ENCODE peak calls at places on chromosome 11, in seven cellular contexts. X is A549; B is stimulated activated CD4-positive, alpha-beta T cell treated with anti-CD3 and anti-CD28 coated beads, TNF-alpha, amount 100 ng/mL, for 48 hours; O is skeletal muscle cell; T is sciatic nerve; S is NCI-H2081; V is NCI-H1092 treated with DMSO at 0.1 percent for 48 hours. J is an unnamed sample.

GRCh38 chr11:123137496-123138270 is 57.4 kb downstream of the CLMP start:
- DNase-seq in X (no peak), B (no peak), O (peak), T (peak), S (no peak), V (peak), J (no peak)

GRCh38 chr11:55914482-55914881 is at the start of gene OR5W2:
- DNase-seq in X (no peak), B (no peak), O (no peak), T (no peak), S (no peak), V (no peak), J (no peak)

GRCh38 chr11:70098936-70099335 is 20.8 kb downstream of the ANO1 start:
- DNase-seq in X (no peak), B (no peak), O (no peak), T (no peak), S (no peak), V (no peak), J (no peak)

GRCh38 chr11:17352925-17353227 is 1.3 kb downstream of the NCR3LG1 start:
- DNase-seq in X (peak), B (no peak), O (no peak), T (no peak), S (peak), V (peak), J (no peak)

GRCh38 chr11:100684101-100685065 is 2.7 kb upstream of the ARHGAP42 start:
- DNase-seq in X (no peak), B (no peak), O (no peak), T (no peak), S (no peak), V (peak), J (no peak)

GRCh38 chr11:123690490-123690889 is 36.1 kb upstream of the SCN3B start:
- DNase-seq in X (peak), B (peak), O (peak), T (no peak), S (no peak), V (no peak), J (no peak)

GRCh38 chr11:1205987-1206331 is 16.9 kb upstream of the MUC5B start:
- DNase-seq in X (no peak), B (no peak), O (no peak), T (peak), S (no peak), V (no peak), J (no peak)

GRCh38 chr11:44979536-44980399 is 29.1 kb upstream of the TP53I11 start:
- DNase-seq in X (peak), B (no peak), O (no peak), T (no peak), S (peak), V (peak), J (no peak)

GRCh38 chr11:106187860-106188456 is 110.5 kb downstream of the AASDHPPT start:
- DNase-seq in X (no peak), B (no peak), O (no peak), T (no peak), S (no peak), V (no peak), J (no peak)

GRCh38 chr11:13668957-13669521 is 571 bp downstream of the FAR1 start:
- DNase-seq in X (peak), B (peak), O (no peak), T (peak), S (peak), V (peak), J (no peak)

GRCh38 chr11:8225589-8226036 is 38.1 kb downstream of the LMO1 start:
- DNase-seq in X (peak), B (peak), O (no peak), T (peak), S (peak), V (peak), J (no peak)

GRCh38 chr11:381501-382072 is 12.3 kb downstream of the B4GALNT4 start:
- DNase-seq in X (no peak), B (no peak), O (no peak), T (no peak), S (no peak), V (no peak), J (no peak)

GRCh38 chr11:44831605-44832394 is 105.0 kb downstream of the TSPAN18 start:
- DNase-seq in X (no peak), B (no peak), O (no peak), T (no peak), S (no peak), V (no peak), J (no peak)

GRCh38 chr11:16266021-16266420 is 90.3 kb downstream of the SOX6 start:
- DNase-seq in X (no peak), B (no peak), O (no peak), T (no peak), S (no peak), V (no peak), J (no peak)

GRCh38 chr11:12725863-12726666 is 51.8 kb downstream of the TEAD1 start:
- DNase-seq in X (no peak), B (no peak), O (no peak), T (no peak), S (no peak), V (no peak), J (no peak)

GRCh38 chr11:70358797-70359196 is 39.5 kb upstream of the CTTN start:
- DNase-seq in X (no peak), B (no peak), O (no peak), T (no peak), S (no peak), V (no peak), J (no peak)

GRCh38 chr11:134374891-134375550 is 37.0 kb downstream of the B3GAT1 start:
- DNase-seq in X (no peak), B (no peak), O (no peak), T (no peak), S (no peak), V (no peak), J (no peak)

GRCh38 chr11:95084509-95084908 is 5.1 kb upstream of the ENDOD1 start:
- DNase-seq in X (no peak), B (peak), O (no peak), T (no peak), S (no peak), V (no peak), J (no peak)

GRCh38 chr11:44312876-44313275 is 2.9 kb upstream of the ALX4 start:
- DNase-seq in X (no peak), B (no peak), O (no peak), T (no peak), S (no peak), V (no peak), J (no peak)

GRCh38 chr11:130588471-130588870 is 140.0 kb downstream of the ADAMTS15 start:
- DNase-seq in X (no peak), B (no peak), O (no peak), T (no peak), S (no peak), V (no peak), J (no peak)

GRCh38 chr11:116731821-116732739 is 40.7 kb downstream of the BUD13 start:
- DNase-seq in X (no peak), B (no peak), O (no peak), T (peak), S (no peak), V (no peak), J (no peak)

GRCh38 chr11:9613118-9613829 is 39.8 kb downstream of the WEE1 start:
- DNase-seq in X (peak), B (peak), O (peak), T (peak), S (peak), V (peak), J (peak)

J was measured in AG04449.